ENCODE peak calls at places on chromosomes 6 and 20, in ten cellular contexts. K, B, M, W, Z, O, R, F, N and J are unnamed samples.

GRCh38 chr20:64001607-64002011 is 20.7 kb downstream of the PRPF6 start:
- DNase-seq in K (no peak), B (no peak), M (no peak), W (no peak), Z (no peak), O (peak), R (no peak), F (peak), N (no peak), J (no peak)

GRCh38 chr6:113763311-113763766 is 93.8 kb upstream of the MARCKS start:
- DNase-seq in K (no peak), B (no peak), M (no peak), W (no peak), Z (no peak), O (no peak), R (no peak), F (peak), N (no peak), J (no peak)

GRCh38 chr6:29552512-29553051 is 7.0 kb downstream of the UBD start:
- DNase-seq in K (no peak), B (no peak), M (no peak), W (no peak), Z (no peak), O (no peak), R (no peak), F (peak), N (no peak), J (peak)

GRCh38 chr20:667351-668034 is 8.1 kb downstream of the SCRT2 start:
- DNase-seq in K (peak), B (peak), M (no peak), W (peak), Z (no peak), O (no peak), R (no peak), F (peak), N (no peak), J (peak)

GRCh38 chr6:48606618-48607017 is 495.6 kb upstream of the PTCHD4 start:
- DNase-seq in K (no peak), B (no peak), M (no peak), W (no peak), Z (no peak), O (no peak), R (no peak), F (no peak), N (no peak), J (no peak)

GRCh38 chr6:159762681-159763293 is 942 bp downstream of the ACAT2 start:
- DNase-seq in K (peak), B (peak), M (no peak), W (peak), Z (no peak), O (peak), R (no peak), F (no peak), N (no peak), J (no peak)

GRCh38 chr6:16832721-16833120 is 71.5 kb upstream of the ATXN1 start:
- DNase-seq in K (no peak), B (no peak), M (no peak), W (no peak), Z (no peak), O (no peak), R (no peak), F (no peak), N (no peak), J (no peak)

GRCh38 chr6:137637161-137637560 is 143.0 kb upstream of the OLIG3 start:
- DNase-seq in K (peak), B (no peak), M (no peak), W (peak), Z (peak), O (peak), R (peak), F (peak), N (peak), J (no peak)

GRCh38 chr20:34515484-34516037 is 661 bp upstream of the DYNLRB1 start:
- DNase-seq in K (peak), B (peak), M (no peak), W (peak), Z (peak), O (peak), R (peak), F (peak), N (no peak), J (peak)

GRCh38 chr6:130525378-130525777 is 159.6 kb downstream of the TMEM200A start:
- DNase-seq in K (no peak), B (no peak), M (no peak), W (no peak), Z (no peak), O (no peak), R (no peak), F (no peak), N (no peak), J (no peak)

GRCh38 chr6:75402296-75402695 is 91.3 kb downstream of the FILIP1 start:
- DNase-seq in K (no peak), B (no peak), M (no peak), W (no peak), Z (no peak), O (no peak), R (no peak), F (peak), N (no peak), J (no peak)

GRCh38 chr6:7991992-7992815 is 72.0 kb downstream of the BLOC1S5 start:
- DNase-seq in K (peak), B (no peak), M (no peak), W (no peak), Z (no peak), O (no peak), R (peak), F (peak), N (no peak), J (peak)

GRCh38 chr6:111585241-111585968 is 20.3 kb downstream of the TRAF3IP2 start:
- DNase-seq in K (no peak), B (no peak), M (no peak), W (no peak), Z (no peak), O (no peak), R (no peak), F (peak), N (no peak), J (peak)

GRCh38 chr6:169456840-169457239 is 203.2 kb upstream of the THBS2 start:
- DNase-seq in K (no peak), B (no peak), M (no peak), W (no peak), Z (no peak), O (no peak), R (no peak), F (no peak), N (no peak), J (no peak)

DNA sequence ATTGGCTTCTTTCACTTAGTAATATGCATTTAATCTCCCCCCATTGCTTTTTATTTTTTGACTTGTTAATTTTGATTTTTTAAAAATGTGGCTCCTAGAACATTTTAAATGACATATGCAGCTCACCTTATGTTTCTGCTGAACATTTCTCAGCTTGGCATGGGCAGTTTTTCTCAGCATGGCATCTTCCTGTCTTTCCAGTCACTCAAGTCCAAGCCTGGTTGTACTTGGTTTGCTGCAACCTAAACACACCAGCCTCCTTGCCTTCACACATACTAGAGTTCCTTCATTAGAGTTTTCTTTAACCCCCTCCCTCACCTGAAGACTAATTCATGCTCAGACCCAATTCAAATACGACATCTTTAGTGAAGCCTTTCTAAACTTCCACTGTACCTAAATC is 86.4 kb downstream of the ZHX3 start:
- DNase-seq in K (no peak), B (no peak), M (no peak), W (no peak), Z (no peak), O (no peak), R (no peak), F (no peak), N (no peak), J (no peak)
- TF ChIP-seq POLR2A in K (no peak), B (no peak), M (no peak), W (no peak), Z (no peak), O (no peak), R (no peak), F (no peak), N (no peak), J (no peak)

DNA sequence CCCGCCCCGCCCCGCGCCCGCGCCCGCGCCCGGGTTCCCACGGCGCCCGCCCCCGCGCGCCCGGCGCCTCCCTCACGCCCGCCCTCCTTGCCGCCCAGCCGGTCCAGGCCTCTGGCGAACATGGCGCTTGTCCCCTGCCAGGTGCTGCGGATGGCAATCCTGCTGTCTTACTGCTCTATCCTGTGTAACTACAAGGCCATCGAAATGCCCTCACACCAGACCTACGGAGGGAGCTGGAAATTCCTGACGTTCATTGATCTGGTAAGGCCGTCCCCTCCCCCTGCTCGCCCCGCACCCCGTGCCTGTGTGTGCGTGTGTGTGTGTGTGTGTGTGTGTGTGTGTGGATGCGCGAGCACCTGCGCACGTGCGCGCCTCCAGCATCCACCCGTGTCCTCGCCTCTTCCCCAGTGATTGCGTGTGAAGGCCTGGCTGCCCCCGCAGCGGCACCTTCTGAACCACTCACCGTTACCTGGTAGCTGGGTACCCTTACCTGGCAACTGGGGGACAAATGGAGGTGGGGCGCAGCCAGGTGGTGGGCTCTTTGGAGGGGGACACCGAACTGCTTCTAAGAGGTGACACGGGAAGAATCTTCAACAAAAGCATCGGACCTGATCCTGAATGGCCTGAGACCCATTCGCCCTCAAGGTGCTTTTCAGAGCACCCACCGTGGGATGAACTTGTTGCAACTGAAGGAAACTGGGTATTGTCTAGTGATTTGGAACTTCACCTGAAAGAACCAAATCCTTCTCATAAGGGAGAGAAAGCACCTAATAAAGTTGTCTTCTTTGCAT is at the start of gene AIG1:
- DNase-seq in K (no peak), B (no peak), M (no peak), W (peak), Z (peak), O (no peak), R (peak), F (no peak), N (peak), J (peak)
- TF ChIP-seq POLR2A in K (peak), B (no peak), M (no peak), W (no peak), Z (no peak), O (no peak), R (no peak), F (no peak), N (no peak), J (no peak)

GRCh38 chr20:52105573-52106422 is 85.8 kb downstream of the ZFP64 start:
- DNase-seq in K (no peak), B (no peak), M (no peak), W (no peak), Z (peak), O (peak), R (no peak), F (peak), N (no peak), J (no peak)

GRCh38 chr20:52103469-52103910 is 88.1 kb downstream of the ZFP64 start:
- DNase-seq in K (no peak), B (no peak), M (no peak), W (no peak), Z (no peak), O (no peak), R (no peak), F (peak), N (no peak), J (no peak)

GRCh38 chr20:52104546-52105044 is 87.0 kb downstream of the ZFP64 start:
- DNase-seq in K (no peak), B (no peak), M (no peak), W (no peak), Z (no peak), O (no peak), R (no peak), F (peak), N (no peak), J (no peak)

GRCh38 chr20:52103911-52104545 is 87.6 kb downstream of the ZFP64 start:
- DNase-seq in K (no peak), B (no peak), M (no peak), W (no peak), Z (no peak), O (no peak), R (no peak), F (peak), N (no peak), J (no peak)

DNA sequence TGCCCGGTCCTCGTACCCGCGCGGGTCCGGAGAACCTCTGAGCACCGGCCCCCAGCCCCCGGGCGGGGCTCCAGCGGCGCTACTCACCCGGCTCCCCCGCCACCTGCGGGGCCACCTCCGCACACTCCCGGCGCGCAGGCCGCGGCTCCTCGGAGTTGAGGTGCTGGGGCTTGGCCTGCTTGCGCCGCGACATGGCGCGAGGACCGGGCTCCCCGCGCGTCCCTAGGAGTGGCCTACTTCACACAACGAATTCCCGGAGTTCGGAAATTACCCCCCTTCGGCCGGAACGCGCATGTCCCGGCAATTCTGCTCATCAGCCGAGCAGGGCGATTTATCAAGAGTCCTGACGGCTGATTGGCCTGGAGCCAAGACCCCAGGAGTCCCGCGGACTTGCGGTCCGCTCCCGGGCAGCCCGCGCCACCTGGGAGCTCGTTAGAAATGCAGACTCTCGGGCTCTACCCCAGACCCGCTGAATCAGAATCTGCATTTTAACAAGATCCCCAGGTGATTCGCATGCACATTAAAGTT is 86.5 kb downstream of the ZFP64 start:
- DNase-seq in K (no peak), B (no peak), M (no peak), W (peak), Z (no peak), O (no peak), R (no peak), F (peak), N (peak), J (no peak)
- TF ChIP-seq POLR2A in K (no peak), B (no peak), M (no peak), W (no peak), Z (no peak), O (no peak), R (no peak), F (no peak), N (no peak), J (no peak)

GRCh38 chr20:49757597-49757996 is 43.9 kb upstream of the B4GALT5 start:
- DNase-seq in K (no peak), B (no peak), M (no peak), W (no peak), Z (no peak), O (no peak), R (no peak), F (no peak), N (no peak), J (no peak)
- TF ChIP-seq POLR2A in K (no peak), B (no peak), M (no peak), W (no peak), Z (no peak), O (no peak), R (no peak), F (no peak), N (no peak), J (no peak)

GRCh38 chr6:88612631-88613030 is 350.8 kb downstream of the RNGTT start:
- DNase-seq in K (no peak), B (no peak), M (no peak), W (no peak), Z (no peak), O (no peak), R (no peak), F (no peak), N (no peak), J (no peak)
- TF ChIP-seq POLR2A in K (no peak), B (no peak), M (no peak), W (no peak), Z (no peak), O (no peak), R (no peak), F (no peak), N (no peak), J (no peak)

GRCh38 chr6:109369724-109370123 is 12.5 kb downstream of the CD164 start:
- DNase-seq in K (no peak), B (no peak), M (no peak), W (no peak), Z (no peak), O (no peak), R (no peak), F (no peak), N (no peak), J (no peak)

GRCh38 chr6:109372070-109372585 is 10.1 kb downstream of the CD164 start:
- DNase-seq in K (no peak), B (no peak), M (no peak), W (no peak), Z (no peak), O (no peak), R (no peak), F (no peak), N (no peak), J (no peak)

GRCh38 chr6:109370792-109371191 is 11.5 kb downstream of the CD164 start:
- DNase-seq in K (no peak), B (no peak), M (no peak), W (no peak), Z (no peak), O (no peak), R (no peak), F (no peak), N (no peak), J (no peak)

GRCh38 chr6:109373333-109373732 is 8.9 kb downstream of the CD164 start:
- DNase-seq in K (no peak), B (no peak), M (no peak), W (no peak), Z (no peak), O (no peak), R (no peak), F (no peak), N (no peak), J (no peak)

DNA sequence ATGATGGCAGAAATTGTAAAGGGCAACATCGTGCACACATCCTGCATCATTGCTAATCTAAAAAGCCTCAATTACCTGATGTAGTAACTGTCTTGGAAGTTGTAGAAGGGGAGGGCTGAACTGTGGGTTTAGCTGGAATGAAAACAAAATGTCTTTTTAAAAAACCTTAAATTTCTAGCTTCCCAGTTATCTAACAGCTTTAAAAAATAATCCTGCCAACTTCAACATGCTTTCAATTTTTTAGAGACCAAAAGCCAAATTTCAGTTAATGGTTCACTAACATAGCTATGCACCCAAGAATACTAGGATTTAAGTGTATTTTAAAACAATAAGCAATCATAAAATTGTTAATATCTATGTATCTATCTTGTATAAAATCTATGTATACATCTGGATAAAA is 11.9 kb downstream of the CD164 start:
- DNase-seq in K (no peak), B (no peak), M (no peak), W (no peak), Z (no peak), O (no peak), R (no peak), F (no peak), N (no peak), J (no peak)
- TF ChIP-seq POLR2A in K (no peak), B (no peak), M (no peak), W (no peak), Z (no peak), O (no peak), R (no peak), F (no peak), N (no peak), J (no peak)

GRCh38 chr20:59825944-59826759 is 107.3 kb downstream of the SYCP2 start:
- DNase-seq in K (no peak), B (peak), M (peak), W (peak), Z (no peak), O (peak), R (no peak), F (no peak), N (peak), J (no peak)
- TF ChIP-seq POLR2A in K (no peak), B (peak), M (no peak), W (no peak), Z (no peak), O (no peak), R (no peak), F (no peak), N (no peak), J (no peak)

GRCh38 chr6:125789576-125790402 is 971 bp upstream of the NCOA7 start:
- DNase-seq in K (peak), B (peak), M (no peak), W (peak), Z (no peak), O (peak), R (peak), F (peak), N (peak), J (peak)

GRCh38 chr6:125789167-125789566 is 1.6 kb upstream of the NCOA7 start:
- DNase-seq in K (no peak), B (no peak), M (no peak), W (peak), Z (no peak), O (no peak), R (no peak), F (no peak), N (no peak), J (peak)

GRCh38 chr6:125791820-125792165 is 1.0 kb downstream of the NCOA7 start:
- DNase-seq in K (no peak), B (no peak), M (no peak), W (no peak), Z (no peak), O (no peak), R (no peak), F (no peak), N (no peak), J (no peak)

GRCh38 chr6:125791151-125791819 is 525 bp downstream of the NCOA7 start:
- DNase-seq in K (peak), B (peak), M (no peak), W (peak), Z (peak), O (peak), R (peak), F (peak), N (no peak), J (peak)

DNA sequence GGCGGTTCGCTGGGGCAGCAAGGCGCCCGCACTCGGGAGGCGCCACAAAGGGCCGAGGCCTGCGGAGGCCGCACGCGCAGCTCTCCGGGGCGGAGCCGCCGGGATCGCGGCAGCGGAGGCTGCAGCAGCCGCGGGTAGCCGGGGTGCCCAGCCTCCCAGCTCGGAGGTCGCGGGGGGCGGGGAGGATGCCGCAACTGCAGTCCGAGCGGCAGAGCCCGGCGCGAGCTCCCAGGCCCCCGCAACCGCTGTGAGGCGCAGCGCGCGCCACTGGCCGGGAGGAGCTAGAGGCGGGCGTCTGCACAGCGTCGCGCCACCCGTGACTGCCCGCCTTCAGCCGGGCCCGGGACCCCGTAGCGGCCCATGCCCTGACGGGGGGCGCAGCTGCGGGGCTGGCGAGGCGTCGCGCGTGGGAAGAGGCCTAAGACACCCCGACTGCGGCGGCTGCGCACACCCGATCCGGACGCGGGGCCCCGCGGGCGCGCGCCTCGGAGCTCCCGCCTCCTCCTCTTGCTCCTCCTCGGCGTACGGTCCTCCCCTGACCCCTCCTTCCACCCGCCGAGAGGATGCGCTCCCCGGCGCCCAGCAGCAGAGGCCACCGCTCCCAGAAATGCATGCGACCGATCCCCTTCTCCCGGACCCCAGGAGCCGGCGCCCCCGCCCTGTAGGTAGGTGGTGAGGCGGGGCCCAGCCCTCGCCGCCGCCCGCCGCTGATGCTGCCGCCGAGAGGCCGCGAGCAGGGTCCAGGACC is at the start of gene NCOA7:
- DNase-seq in K (peak), B (peak), M (no peak), W (peak), Z (peak), O (peak), R (peak), F (peak), N (peak), J (peak)
- TF ChIP-seq POLR2A in K (peak), B (peak), M (peak), W (no peak), Z (peak), O (peak), R (peak), F (peak), N (peak), J (peak)